ENCODE peak calls at places on chromosomes 4 and X, in five cellular contexts. U is CD4-positive, alpha-beta memory T cell; S is tibial nerve; Z is PC-9; K is CD4-positive, alpha-beta T cell. B is an unnamed sample.
A peak's percentile ranks its signal among the peaks of the same experiment; 100 is the strongest.

GRCh38 chr4:102620697-102621497 is 119.7 kb downstream of the NFKB1 start:
- DNase-seq in U (peak; percentile 27), S (no peak), Z (peak; percentile 43), K (no peak), B (peak; percentile 35)

GRCh38 chr4:114562176-114562904 is 36.3 kb upstream of the UGT8 start:
- DNase-seq in U (no peak), S (no peak), Z (no peak), K (no peak), B (no peak)

GRCh38 chr4:7924163-7924562 is 15.5 kb downstream of the AFAP1 start:
- DNase-seq in U (no peak), S (no peak), Z (peak; percentile 47), K (no peak), B (no peak)

GRCh38 chrX:41518841-41519220 is 71.7 kb downstream of the NYX start:
- DNase-seq in U (no peak), S (no peak), Z (no peak), K (no peak), B (no peak)

GRCh38 chr4:27128431-27128830 is 267.8 kb downstream of the STIM2 start:
- DNase-seq in U (no peak), S (no peak), Z (no peak), K (no peak), B (no peak)

GRCh38 chr4:146333187-146333894 is 119.0 kb downstream of the REELD1 start:
- DNase-seq in U (no peak), S (no peak), Z (no peak), K (no peak), B (no peak)

GRCh38 chr4:25050370-25051098 is 19.8 kb upstream of the LGI2 start:
- DNase-seq in U (no peak), S (no peak), Z (no peak), K (no peak), B (no peak)

GRCh38 chrX:71181558-71181909 is 36.9 kb downstream of the NLGN3 start:
- DNase-seq in U (no peak), S (no peak), Z (no peak), K (peak; percentile 21), B (no peak)

GRCh38 chr4:155496294-155496626 is 119.5 kb upstream of the MAP9 start:
- DNase-seq in U (no peak), S (no peak), Z (no peak), K (no peak), B (no peak)

GRCh38 chrX:153225438-153226098 is 46.5 kb downstream of the MAGEA1 start:
- DNase-seq in U (no peak), S (no peak), Z (no peak), K (no peak), B (no peak)

GRCh38 chr4:2305766-2306501 is 44.0 kb upstream of the MXD4 start:
- DNase-seq in U (no peak), S (no peak), Z (peak; percentile 17), K (no peak), B (no peak)

GRCh38 chr4:82589756-82590155 is 28.0 kb upstream of the TMEM150C start:
- DNase-seq in U (no peak), S (no peak), Z (no peak), K (no peak), B (no peak)

GRCh38 chrX:143634701-143635442 is 1.0 kb downstream of the SLITRK4 start:
- DNase-seq in U (no peak), S (no peak), Z (no peak), K (no peak), B (no peak)

GRCh38 chr4:34720563-34720962 is 1523.8 kb downstream of the ARAP2 start:
- DNase-seq in U (no peak), S (no peak), Z (no peak), K (no peak), B (no peak)

GRCh38 chrX:15522464-15522863 is 21.9 kb downstream of the BMX start:
- DNase-seq in U (no peak), S (no peak), Z (no peak), K (no peak), B (no peak)

GRCh38 chrX:139304471-139304870 is 226.1 kb upstream of the F9 start:
- DNase-seq in U (no peak), S (no peak), Z (no peak), K (no peak), B (no peak)

GRCh38 chr4:95638920-95639501 is 90.2 kb upstream of the UNC5C start:
- DNase-seq in U (no peak), S (no peak), Z (no peak), K (no peak), B (no peak)

GRCh38 chr4:76208005-76208765 is 5.4 kb downstream of the SCARB2 start:
- DNase-seq in U (no peak), S (peak; percentile 71), Z (peak; percentile 13), K (no peak), B (peak; percentile 66)
- H3K27ac ChIP-seq in U (no peak overlapping the region), S (peak overlapping the region; percentile 97), Z (peak overlapping the region; percentile 32), K (no peak overlapping the region), B (peak overlapping the region; percentile 96)

GRCh38 chr4:77044458-77045124 is 31.2 kb downstream of the CCNI start:
- DNase-seq in U (peak; percentile 28), S (no peak), Z (no peak), K (no peak), B (no peak)

GRCh38 chr4:77043507-77044131 is 32.2 kb downstream of the CCNI start:
- DNase-seq in U (no peak), S (no peak), Z (no peak), K (no peak), B (no peak)

GRCh38 chr4:77050962-77051361 is 24.8 kb downstream of the CCNI start:
- DNase-seq in U (no peak), S (no peak), Z (no peak), K (no peak), B (no peak)

GRCh38 chr4:77045490-77045889 is 30.3 kb downstream of the CCNI start:
- DNase-seq in U (no peak), S (no peak), Z (no peak), K (no peak), B (no peak)

DNA sequence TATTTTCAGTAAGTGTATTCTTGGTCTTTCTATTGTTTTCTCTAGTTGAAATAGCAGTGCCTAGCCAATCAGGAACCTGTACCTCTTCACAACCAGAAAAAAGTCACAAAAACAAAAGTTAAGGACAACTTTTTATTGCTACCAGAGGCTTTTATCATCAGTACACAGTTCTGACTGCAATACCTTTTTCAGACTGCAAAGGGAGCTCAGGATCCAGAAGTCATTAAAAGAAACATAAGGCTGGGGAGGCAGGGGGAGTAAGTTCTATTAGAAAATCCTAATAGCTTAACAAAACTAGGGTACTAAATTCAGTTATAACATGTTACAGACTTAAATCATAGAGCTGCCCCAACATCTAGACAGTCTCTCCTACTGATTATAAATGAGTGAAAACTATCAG is 28.8 kb downstream of the CCNI start:
- DNase-seq in U (no peak), S (no peak), Z (no peak), K (no peak), B (no peak)
- H3K27ac ChIP-seq in U (no peak overlapping the region), S (no peak overlapping the region), Z (no peak overlapping the region), K (no peak overlapping the region), B (no peak overlapping the region)

GRCh38 chrX:19810370-19810769 is 77.0 kb downstream of the SH3KBP1 start:
- DNase-seq in U (no peak), S (no peak), Z (no peak), K (no peak), B (no peak)
- H3K27ac ChIP-seq in U (no peak overlapping the region), S (no peak overlapping the region), Z (no peak overlapping the region), K (no peak overlapping the region), B (no peak overlapping the region)

GRCh38 chr4:962231-963208 is 10.8 kb downstream of the DGKQ start:
- DNase-seq in U (no peak), S (no peak), Z (no peak), K (no peak), B (no peak)
- H3K27ac ChIP-seq in U (no peak overlapping the region), S (no peak overlapping the region), Z (no peak overlapping the region), K (no peak overlapping the region), B (no peak overlapping the region)

B was measured in substantia nigra.